ENCODE peak calls at places on chromosome 14, in four cellular contexts. L, J, V and E are unnamed samples.

GRCh38 chr14:29724991-29725390 is 202.7 kb downstream of the PRKD1 start:
- DNase-seq in L (no peak), J (peak), V (no peak), E (peak)

GRCh38 chr14:103296007-103296406 is 38.0 kb upstream of the EIF5 start:
- DNase-seq in L (no peak), J (peak), V (peak), E (no peak)

GRCh38 chr14:79965896-79966295 is 245.4 kb downstream of the DIO2 start:
- DNase-seq in J (peak), L (no peak), V (no peak), E (no peak)

GRCh38 chr14:58107947-58108552 is 44.0 kb downstream of the ARMH4 start:
- DNase-seq in V (peak), L (peak), J (peak), E (peak)

GRCh38 chr14:61355892-61356325 is 34.5 kb downstream of the PRKCH start:
- DNase-seq in V (peak), J (peak), L (no peak), E (peak)

GRCh38 chr14:45810152-45810872 is 557.3 kb upstream of the MIS18BP1 start:
- DNase-seq in V (no peak), J (no peak), L (no peak), E (no peak)

GRCh38 chr14:89571502-89571901 is 154.5 kb upstream of the FOXN3 start:
- DNase-seq in J (no peak), V (no peak), L (no peak), E (no peak)

GRCh38 chr14:106308839-106309389 is 782.5 kb downstream of the TMEM121 start:
- DNase-seq in L (peak), J (peak), V (peak), E (peak)

GRCh38 chr14:106506901-106507305 is 980.5 kb downstream of the TMEM121 start:
- DNase-seq in V (no peak), J (no peak), L (no peak), E (no peak)

GRCh38 chr14:93525691-93526451 is 95.1 kb downstream of the UNC79 start:
- DNase-seq in V (no peak), L (no peak), J (no peak), E (no peak)

GRCh38 chr14:38108681-38109080 is 99.0 kb upstream of the SSTR1 start:
- DNase-seq in V (no peak), L (no peak), J (no peak), E (no peak)

GRCh38 chr14:65069874-65070709 is 32.2 kb downstream of the MAX start:
- DNase-seq in J (no peak), V (no peak), L (no peak), E (no peak)

GRCh38 chr14:82999802-83000201 is 1466.1 kb upstream of the SEL1L start:
- DNase-seq in V (no peak), L (no peak), J (no peak), E (peak)

GRCh38 chr14:102594514-102595175 is 2.2 kb downstream of the RCOR1 start:
- DNase-seq in J (peak), V (peak), L (peak), E (peak)

GRCh38 chr14:78835909-78836308 is 665.7 kb downstream of the NRXN3 start:
- DNase-seq in V (no peak), L (no peak), J (no peak), E (no peak)

GRCh38 chr14:78840898-78841297 is 670.7 kb downstream of the NRXN3 start:
- DNase-seq in V (no peak), L (no peak), J (no peak), E (no peak)

GRCh38 chr14:78835052-78835451 is 664.9 kb downstream of the NRXN3 start:
- DNase-seq in V (no peak), L (no peak), J (no peak), E (no peak)

GRCh38 chr14:78836777-78837176 is 666.6 kb downstream of the NRXN3 start:
- DNase-seq in J (peak), V (peak), L (peak), E (peak)
- TF ChIP-seq NR3C1 in J (no peak), V (no peak), L (no peak), E (no peak)

GRCh38 chr14:99122521-99123125 is 149.4 kb downstream of the BCL11B start:
- DNase-seq in V (no peak), L (no peak), J (no peak), E (no peak)
- TF ChIP-seq NR3C1 in V (no peak), L (no peak), J (no peak), E (no peak)

GRCh38 chr14:75896341-75896740 is 85.5 kb downstream of the TGFB3 start:
- DNase-seq in J (no peak), L (no peak), V (no peak), E (no peak)
- TF ChIP-seq NR3C1 in J (no peak), L (no peak), V (no peak), E (no peak)

GRCh38 chr14:100532154-100532915 is 54.9 kb downstream of the BEGAIN start:
- DNase-seq in J (no peak), V (no peak), L (no peak), E (peak)
- TF ChIP-seq NR3C1 in J (no peak), V (no peak), L (no peak), E (no peak)

GRCh38 chr14:68814376-68815287 is 21.8 kb upstream of the ZFP36L1 start:
- DNase-seq in V (peak), L (no peak), J (peak), E (peak)
- TF ChIP-seq NR3C1 in V (no peak), L (no peak), J (no peak), E (no peak)

GRCh38 chr14:33163109-33163508 is 224.4 kb downstream of the NPAS3 start:
- DNase-seq in L (no peak), V (no peak), J (no peak), E (no peak)

GRCh38 chr14:33165926-33166289 is 227.2 kb downstream of the NPAS3 start:
- DNase-seq in J (no peak), L (no peak), V (no peak), E (no peak)

GRCh38 chr14:33165144-33165925 is 226.7 kb downstream of the NPAS3 start:
- DNase-seq in V (no peak), L (no peak), J (no peak), E (no peak)
- TF ChIP-seq NR3C1 in V (no peak), L (no peak), J (no peak), E (no peak)

GRCh38 chr14:68364823-68365222 is 428.0 kb downstream of the ZFP36L1 start:
- DNase-seq in L (no peak), J (no peak), V (no peak), E (peak)
- TF ChIP-seq NR3C1 in L (no peak), J (no peak), V (no peak), E (no peak)

DNA sequence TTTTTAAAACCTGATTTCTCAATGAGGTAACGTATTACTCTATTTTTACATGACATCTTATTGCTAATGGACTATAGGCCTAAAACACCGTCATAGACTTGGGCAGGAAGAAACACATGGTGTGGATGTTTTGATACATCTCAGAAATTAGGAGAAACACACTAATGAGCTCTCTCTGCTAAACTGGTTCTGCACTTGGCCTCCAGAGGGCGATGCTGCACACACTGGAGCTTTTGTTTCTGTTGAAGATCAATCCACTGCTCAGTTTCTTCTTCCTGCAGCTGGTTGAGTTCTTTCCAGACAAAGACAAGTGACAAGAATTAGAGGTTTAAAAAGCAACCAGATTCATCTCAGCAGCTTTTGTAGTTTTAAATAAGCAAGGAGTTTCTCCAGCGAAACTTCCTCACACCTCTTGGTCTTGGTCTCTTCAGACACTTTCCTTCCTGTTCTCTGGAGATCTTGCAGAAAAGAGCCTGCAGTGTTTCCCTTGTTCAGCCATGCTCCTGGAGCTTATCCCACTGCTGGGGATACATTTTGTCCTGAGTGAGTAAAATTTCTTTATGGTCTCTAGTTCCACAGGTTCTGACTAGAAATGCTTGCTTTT is 178.5 kb upstream of the OR4E1 start:
- DNase-seq in J (peak), L (peak), V (peak), E (peak)
- TF ChIP-seq NR3C1 in J (no peak), L (no peak), V (no peak), E (no peak)

GRCh38 chr14:87629788-87630187 is 363.2 kb downstream of the GALC start:
- DNase-seq in V (no peak), L (no peak), J (no peak), E (no peak)

GRCh38 chr14:87630808-87631207 is 362.2 kb downstream of the GALC start:
- DNase-seq in J (no peak), L (no peak), V (no peak), E (no peak)

GRCh38 chr14:87628129-87628528 is 364.9 kb downstream of the GALC start:
- DNase-seq in V (peak), L (no peak), J (no peak), E (no peak)

GRCh38 chr14:87638196-87638595 is 354.8 kb downstream of the GALC start:
- DNase-seq in L (no peak), V (no peak), J (no peak), E (no peak)

DNA sequence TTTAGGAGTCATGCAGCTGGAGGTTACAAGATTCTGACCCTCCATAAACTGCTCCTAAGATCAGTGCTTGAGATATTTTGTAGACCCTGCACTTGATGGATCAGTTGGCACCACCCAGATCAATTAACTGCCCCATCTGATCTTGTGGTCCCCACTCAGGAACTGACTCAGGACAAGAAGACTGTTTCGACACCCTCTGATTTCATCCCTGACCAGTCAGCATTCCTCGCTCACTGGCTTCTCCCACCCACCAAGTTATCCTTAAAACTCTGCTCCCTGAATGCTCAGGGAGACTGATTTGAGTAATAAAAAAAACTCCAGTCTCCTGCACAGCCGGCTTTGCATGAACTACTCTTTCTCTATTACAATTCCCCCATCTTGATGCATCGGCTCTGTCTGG is 360.2 kb downstream of the GALC start:
- DNase-seq in V (no peak), J (no peak), L (no peak), E (no peak)
- TF ChIP-seq NR3C1 in V (no peak), J (no peak), L (no peak), E (no peak)